ENCODE peak calls at places on chromosomes 12 and 14, in six cellular contexts. One of them, this sample, is unnamed.

GRCh38 chr12:32249701-32250270 is 143.1 kb downstream of the BICD1 start:
- DNase-seq in stimulated activated CD4-positive, alpha-beta T cell treated with anti-CD3 and anti-CD28 coated beads, Interleukin-1b, Interleukin-23, amount 100 ng/mL, for 1 hour: no peak
- DNase-seq in lower leg skin: no peak
- DNase-seq in RCC 7860: no peak
- DNase-seq in activated effector memory CD4-positive, alpha-beta T cell treated with anti-CD3 and anti-CD28 coated beads, Interleukin-2, amount 50 U/mL, for 16 hours: no peak
- DNase-seq in NCI-H2029: no peak
- DNase-seq in this sample: no peak

GRCh38 chr12:15918066-15918465 is 6.9 kb downstream of the DERA start:
- DNase-seq in stimulated activated CD4-positive, alpha-beta T cell treated with anti-CD3 and anti-CD28 coated beads, Interleukin-1b, Interleukin-23, amount 100 ng/mL, for 1 hour: no peak
- DNase-seq in lower leg skin: no peak
- DNase-seq in NCI-H2029: no peak
- DNase-seq in RCC 7860: no peak
- DNase-seq in activated effector memory CD4-positive, alpha-beta T cell treated with anti-CD3 and anti-CD28 coated beads, Interleukin-2, amount 50 U/mL, for 16 hours: no peak
- DNase-seq in this sample: no peak

GRCh38 chr14:77031680-77032482 is 3.4 kb upstream of the IRF2BPL start:
- DNase-seq in activated effector memory CD4-positive, alpha-beta T cell treated with anti-CD3 and anti-CD28 coated beads, Interleukin-2, amount 50 U/mL, for 16 hours: no peak
- DNase-seq in stimulated activated CD4-positive, alpha-beta T cell treated with anti-CD3 and anti-CD28 coated beads, Interleukin-1b, Interleukin-23, amount 100 ng/mL, for 1 hour: no peak
- DNase-seq in NCI-H2029: no peak
- DNase-seq in RCC 7860: no peak
- DNase-seq in lower leg skin: no peak
- DNase-seq in this sample: peak

GRCh38 chr12:121980211-121980891 is 41.3 kb upstream of the BCL7A start:
- DNase-seq in activated effector memory CD4-positive, alpha-beta T cell treated with anti-CD3 and anti-CD28 coated beads, Interleukin-2, amount 50 U/mL, for 16 hours: no peak
- DNase-seq in NCI-H2029: no peak
- DNase-seq in RCC 7860: no peak
- DNase-seq in stimulated activated CD4-positive, alpha-beta T cell treated with anti-CD3 and anti-CD28 coated beads, Interleukin-1b, Interleukin-23, amount 100 ng/mL, for 1 hour: no peak
- DNase-seq in lower leg skin: no peak
- DNase-seq in this sample: no peak

GRCh38 chr12:130916251-130916911 is 37.3 kb upstream of the ADGRD1 start:
- DNase-seq in stimulated activated CD4-positive, alpha-beta T cell treated with anti-CD3 and anti-CD28 coated beads, Interleukin-1b, Interleukin-23, amount 100 ng/mL, for 1 hour: no peak
- DNase-seq in NCI-H2029: peak
- DNase-seq in lower leg skin: peak
- DNase-seq in activated effector memory CD4-positive, alpha-beta T cell treated with anti-CD3 and anti-CD28 coated beads, Interleukin-2, amount 50 U/mL, for 16 hours: no peak
- DNase-seq in RCC 7860: no peak
- DNase-seq in this sample: peak

GRCh38 chr12:120139958-120140357 is 23.4 kb upstream of the RAB35 start:
- DNase-seq in RCC 7860: no peak
- DNase-seq in NCI-H2029: no peak
- DNase-seq in lower leg skin: no peak
- DNase-seq in stimulated activated CD4-positive, alpha-beta T cell treated with anti-CD3 and anti-CD28 coated beads, Interleukin-1b, Interleukin-23, amount 100 ng/mL, for 1 hour: no peak
- DNase-seq in activated effector memory CD4-positive, alpha-beta T cell treated with anti-CD3 and anti-CD28 coated beads, Interleukin-2, amount 50 U/mL, for 16 hours: no peak
- DNase-seq in this sample: no peak

GRCh38 chr12:108722992-108723766 is 8.1 kb downstream of the CORO1C start:
- DNase-seq in NCI-H2029: no peak
- DNase-seq in RCC 7860: peak
- DNase-seq in activated effector memory CD4-positive, alpha-beta T cell treated with anti-CD3 and anti-CD28 coated beads, Interleukin-2, amount 50 U/mL, for 16 hours: no peak
- DNase-seq in lower leg skin: no peak
- DNase-seq in stimulated activated CD4-positive, alpha-beta T cell treated with anti-CD3 and anti-CD28 coated beads, Interleukin-1b, Interleukin-23, amount 100 ng/mL, for 1 hour: no peak
- DNase-seq in this sample: no peak

GRCh38 chr14:101733211-101733610 is 28.3 kb upstream of the PPP2R5C start:
- DNase-seq in lower leg skin: no peak
- DNase-seq in RCC 7860: peak
- DNase-seq in NCI-H2029: no peak
- DNase-seq in activated effector memory CD4-positive, alpha-beta T cell treated with anti-CD3 and anti-CD28 coated beads, Interleukin-2, amount 50 U/mL, for 16 hours: no peak
- DNase-seq in stimulated activated CD4-positive, alpha-beta T cell treated with anti-CD3 and anti-CD28 coated beads, Interleukin-1b, Interleukin-23, amount 100 ng/mL, for 1 hour: no peak
- DNase-seq in this sample: peak

GRCh38 chr12:115383668-115384067 is 699.7 kb upstream of the TBX3 start:
- DNase-seq in RCC 7860: peak
- DNase-seq in stimulated activated CD4-positive, alpha-beta T cell treated with anti-CD3 and anti-CD28 coated beads, Interleukin-1b, Interleukin-23, amount 100 ng/mL, for 1 hour: no peak
- DNase-seq in NCI-H2029: no peak
- DNase-seq in lower leg skin: no peak
- DNase-seq in activated effector memory CD4-positive, alpha-beta T cell treated with anti-CD3 and anti-CD28 coated beads, Interleukin-2, amount 50 U/mL, for 16 hours: no peak
- DNase-seq in this sample: peak

GRCh38 chr14:68569546-68569908 is 223.3 kb downstream of the ZFP36L1 start:
- DNase-seq in activated effector memory CD4-positive, alpha-beta T cell treated with anti-CD3 and anti-CD28 coated beads, Interleukin-2, amount 50 U/mL, for 16 hours: no peak
- DNase-seq in NCI-H2029: no peak
- DNase-seq in stimulated activated CD4-positive, alpha-beta T cell treated with anti-CD3 and anti-CD28 coated beads, Interleukin-1b, Interleukin-23, amount 100 ng/mL, for 1 hour: no peak
- DNase-seq in RCC 7860: no peak
- DNase-seq in lower leg skin: no peak
- DNase-seq in this sample: no peak

GRCh38 chr14:89956294-89957009 is 725 bp downstream of the TDP1 start:
- DNase-seq in activated effector memory CD4-positive, alpha-beta T cell treated with anti-CD3 and anti-CD28 coated beads, Interleukin-2, amount 50 U/mL, for 16 hours: peak
- DNase-seq in lower leg skin: peak
- DNase-seq in RCC 7860: peak
- DNase-seq in stimulated activated CD4-positive, alpha-beta T cell treated with anti-CD3 and anti-CD28 coated beads, Interleukin-1b, Interleukin-23, amount 100 ng/mL, for 1 hour: peak
- DNase-seq in NCI-H2029: peak
- DNase-seq in this sample: peak

GRCh38 chr12:18340796-18341195 is 79.5 kb downstream of the PIK3C2G start:
- DNase-seq in lower leg skin: no peak
- DNase-seq in RCC 7860: no peak
- DNase-seq in NCI-H2029: no peak
- DNase-seq in stimulated activated CD4-positive, alpha-beta T cell treated with anti-CD3 and anti-CD28 coated beads, Interleukin-1b, Interleukin-23, amount 100 ng/mL, for 1 hour: no peak
- DNase-seq in activated effector memory CD4-positive, alpha-beta T cell treated with anti-CD3 and anti-CD28 coated beads, Interleukin-2, amount 50 U/mL, for 16 hours: no peak
- DNase-seq in this sample: no peak

GRCh38 chr12:10153271-10154144 is 18.4 kb downstream of the OLR1 start:
- DNase-seq in activated effector memory CD4-positive, alpha-beta T cell treated with anti-CD3 and anti-CD28 coated beads, Interleukin-2, amount 50 U/mL, for 16 hours: peak
- DNase-seq in lower leg skin: peak
- DNase-seq in stimulated activated CD4-positive, alpha-beta T cell treated with anti-CD3 and anti-CD28 coated beads, Interleukin-1b, Interleukin-23, amount 100 ng/mL, for 1 hour: peak
- DNase-seq in NCI-H2029: peak
- DNase-seq in RCC 7860: peak
- DNase-seq in this sample: peak

GRCh38 chr12:40033260-40033649 is 72.6 kb downstream of the SLC2A13 start:
- DNase-seq in NCI-H2029: no peak
- DNase-seq in RCC 7860: no peak
- DNase-seq in activated effector memory CD4-positive, alpha-beta T cell treated with anti-CD3 and anti-CD28 coated beads, Interleukin-2, amount 50 U/mL, for 16 hours: no peak
- DNase-seq in stimulated activated CD4-positive, alpha-beta T cell treated with anti-CD3 and anti-CD28 coated beads, Interleukin-1b, Interleukin-23, amount 100 ng/mL, for 1 hour: no peak
- DNase-seq in lower leg skin: no peak
- DNase-seq in this sample: no peak

GRCh38 chr14:98162829-98163228 is 1109.2 kb downstream of the BCL11B start:
- DNase-seq in lower leg skin: no peak
- DNase-seq in NCI-H2029: no peak
- DNase-seq in RCC 7860: no peak
- DNase-seq in activated effector memory CD4-positive, alpha-beta T cell treated with anti-CD3 and anti-CD28 coated beads, Interleukin-2, amount 50 U/mL, for 16 hours: no peak
- DNase-seq in stimulated activated CD4-positive, alpha-beta T cell treated with anti-CD3 and anti-CD28 coated beads, Interleukin-1b, Interleukin-23, amount 100 ng/mL, for 1 hour: no peak
- DNase-seq in this sample: no peak

GRCh38 chr12:14514946-14515345 is 52.7 kb downstream of the PLBD1 start:
- DNase-seq in activated effector memory CD4-positive, alpha-beta T cell treated with anti-CD3 and anti-CD28 coated beads, Interleukin-2, amount 50 U/mL, for 16 hours: no peak
- DNase-seq in stimulated activated CD4-positive, alpha-beta T cell treated with anti-CD3 and anti-CD28 coated beads, Interleukin-1b, Interleukin-23, amount 100 ng/mL, for 1 hour: no peak
- DNase-seq in lower leg skin: no peak
- DNase-seq in NCI-H2029: no peak
- DNase-seq in RCC 7860: no peak
- DNase-seq in this sample: no peak

GRCh38 chr12:108457006-108457733 is 57.9 kb upstream of the FICD start:
- DNase-seq in activated effector memory CD4-positive, alpha-beta T cell treated with anti-CD3 and anti-CD28 coated beads, Interleukin-2, amount 50 U/mL, for 16 hours: no peak
- DNase-seq in stimulated activated CD4-positive, alpha-beta T cell treated with anti-CD3 and anti-CD28 coated beads, Interleukin-1b, Interleukin-23, amount 100 ng/mL, for 1 hour: no peak
- DNase-seq in RCC 7860: peak
- DNase-seq in lower leg skin: no peak
- DNase-seq in NCI-H2029: peak
- DNase-seq in this sample: no peak

GRCh38 chr14:104865069-104865630 is at the start of gene CEP170B:
- DNase-seq in activated effector memory CD4-positive, alpha-beta T cell treated with anti-CD3 and anti-CD28 coated beads, Interleukin-2, amount 50 U/mL, for 16 hours: peak
- DNase-seq in NCI-H2029: no peak
- DNase-seq in RCC 7860: no peak
- DNase-seq in stimulated activated CD4-positive, alpha-beta T cell treated with anti-CD3 and anti-CD28 coated beads, Interleukin-1b, Interleukin-23, amount 100 ng/mL, for 1 hour: peak
- DNase-seq in lower leg skin: no peak
- DNase-seq in this sample: no peak

GRCh38 chr12:32270818-32271710 is 128.3 kb upstream of the FGD4 start:
- DNase-seq in RCC 7860: peak
- DNase-seq in stimulated activated CD4-positive, alpha-beta T cell treated with anti-CD3 and anti-CD28 coated beads, Interleukin-1b, Interleukin-23, amount 100 ng/mL, for 1 hour: no peak
- DNase-seq in NCI-H2029: no peak
- DNase-seq in lower leg skin: no peak
- DNase-seq in activated effector memory CD4-positive, alpha-beta T cell treated with anti-CD3 and anti-CD28 coated beads, Interleukin-2, amount 50 U/mL, for 16 hours: no peak
- DNase-seq in this sample: no peak

GRCh38 chr12:119868992-119869391 is 8.1 kb downstream of the CIT start:
- DNase-seq in stimulated activated CD4-positive, alpha-beta T cell treated with anti-CD3 and anti-CD28 coated beads, Interleukin-1b, Interleukin-23, amount 100 ng/mL, for 1 hour: no peak
- DNase-seq in lower leg skin: no peak
- DNase-seq in NCI-H2029: no peak
- DNase-seq in activated effector memory CD4-positive, alpha-beta T cell treated with anti-CD3 and anti-CD28 coated beads, Interleukin-2, amount 50 U/mL, for 16 hours: no peak
- DNase-seq in RCC 7860: no peak
- DNase-seq in this sample: no peak

GRCh38 chr12:82931349-82932116 is 244.8 kb downstream of the TMTC2 start:
- DNase-seq in stimulated activated CD4-positive, alpha-beta T cell treated with anti-CD3 and anti-CD28 coated beads, Interleukin-1b, Interleukin-23, amount 100 ng/mL, for 1 hour: no peak
- DNase-seq in lower leg skin: no peak
- DNase-seq in NCI-H2029: no peak
- DNase-seq in activated effector memory CD4-positive, alpha-beta T cell treated with anti-CD3 and anti-CD28 coated beads, Interleukin-2, amount 50 U/mL, for 16 hours: no peak
- DNase-seq in RCC 7860: no peak
- DNase-seq in this sample: no peak

GRCh38 chr14:68109132-68109531 is 289.6 kb downstream of the RAD51B start:
- DNase-seq in NCI-H2029: no peak
- DNase-seq in RCC 7860: no peak
- DNase-seq in stimulated activated CD4-positive, alpha-beta T cell treated with anti-CD3 and anti-CD28 coated beads, Interleukin-1b, Interleukin-23, amount 100 ng/mL, for 1 hour: no peak
- DNase-seq in lower leg skin: no peak
- DNase-seq in activated effector memory CD4-positive, alpha-beta T cell treated with anti-CD3 and anti-CD28 coated beads, Interleukin-2, amount 50 U/mL, for 16 hours: no peak
- DNase-seq in this sample: no peak

This sample was measured in ureter.